ENCODE peak calls at places on chromosomes 1 and 21, in nine cellular contexts. J is GM23338, E is neural progenitor cell, Z is GM23248, N is hepatocyte, I is MM.1S, P is HCT116, G is PC-3, C is SK-N-SH. W is an unnamed sample. For H3K4me1, the result is how much of the 10 kb centered on the place peaks cover.

GRCh38 chr1:54474500-54475235 is 68.5 kb upstream of the SSBP3 start:
- DNase-seq in J (peak), E (peak), Z (peak), N (peak), I (no peak), P (no peak), G (no peak), C (peak), W (no peak)

GRCh38 chr1:1782399-1783221 is 4.3 kb upstream of the NADK start:
- DNase-seq in J (peak), E (peak), Z (peak), N (peak), I (no peak), P (no peak), G (peak), C (no peak), W (peak)

GRCh38 chr1:3501856-3502665 is 47.6 kb downstream of the ARHGEF16 start:
- DNase-seq in J (peak), E (peak), Z (peak), N (peak), I (no peak), P (no peak), G (peak), C (peak), W (peak)

GRCh38 chr1:143718524-143718923 is 253.3 kb downstream of the FAM72C start:
- DNase-seq in J (no peak), E (no peak), Z (no peak), N (no peak), I (no peak), P (no peak), G (no peak), C (no peak), W (no peak)

GRCh38 chr1:243585982-243586381 is 264.1 kb downstream of the AKT3 start:
- DNase-seq in J (no peak), E (no peak), Z (no peak), N (no peak), I (no peak), P (no peak), G (no peak), C (no peak), W (no peak)

GRCh38 chr1:88593358-88593757 is 90.7 kb upstream of the PKN2 start:
- DNase-seq in J (no peak), E (no peak), Z (no peak), N (no peak), I (no peak), P (no peak), G (no peak), C (no peak), W (no peak)

GRCh38 chr1:24551910-24552571 is 3.8 kb upstream of the NCMAP start:
- DNase-seq in J (peak), E (peak), Z (peak), N (peak), I (no peak), P (no peak), G (no peak), C (peak), W (no peak)

GRCh38 chr1:63980706-63981407 is 207.0 kb downstream of the ROR1 start:
- DNase-seq in J (no peak), E (no peak), Z (no peak), N (no peak), I (no peak), P (no peak), G (peak), C (no peak), W (no peak)

GRCh38 chr1:46193984-46194570 is 4.2 kb downstream of the POMGNT1 start:
- DNase-seq in J (peak), E (no peak), Z (no peak), N (peak), I (no peak), P (no peak), G (no peak), C (no peak), W (no peak)

GRCh38 chr1:112957133-112957812 is 1.3 kb upstream of the SLC16A1 start:
- DNase-seq in J (peak), E (peak), Z (peak), N (peak), I (peak), P (peak), G (peak), C (peak), W (peak)

GRCh38 chr1:226589008-226589733 is 40.6 kb downstream of the STUM start:
- DNase-seq in J (no peak), E (no peak), Z (peak), N (peak), I (no peak), P (no peak), G (no peak), C (no peak), W (no peak)

GRCh38 chr21:27371688-27372331 is 404.9 kb upstream of the ADAMTS5 start:
- DNase-seq in J (no peak), E (no peak), Z (no peak), N (no peak), I (no peak), P (no peak), G (no peak), C (no peak), W (no peak)

GRCh38 chr1:51417496-51418383 is 87.4 kb upstream of the TTC39A start:
- DNase-seq in J (no peak), E (no peak), Z (no peak), N (no peak), I (no peak), P (no peak), G (no peak), C (no peak), W (no peak)

GRCh38 chr1:92910081-92910480 is 51.2 kb downstream of the DIPK1A start:
- DNase-seq in J (no peak), E (no peak), Z (peak), N (no peak), I (no peak), P (no peak), G (peak), C (no peak), W (no peak)

GRCh38 chr1:40606978-40607377 is 58.5 kb downstream of the RIMS3 start:
- DNase-seq in J (no peak), E (no peak), Z (no peak), N (no peak), I (no peak), P (no peak), G (no peak), C (no peak), W (no peak)

GRCh38 chr21:35206141-35207125 is 157.3 kb upstream of the RUNX1 start:
- DNase-seq in J (no peak), E (no peak), Z (no peak), N (peak), I (peak), P (no peak), G (no peak), C (no peak), W (peak)

GRCh38 chr1:154404511-154404931 is 622 bp upstream of the IL6R start:
- DNase-seq in J (no peak), E (no peak), Z (no peak), N (no peak), I (peak), P (no peak), G (no peak), C (no peak), W (no peak)

GRCh38 chr21:34340062-34340461 is 23.7 kb upstream of the KCNE2 start:
- DNase-seq in J (no peak), E (no peak), Z (no peak), N (no peak), I (no peak), P (no peak), G (no peak), C (no peak), W (no peak)

GRCh38 chr1:27517907-27518718 is 28.1 kb upstream of the WASF2 start:
- DNase-seq in J (no peak), E (no peak), Z (no peak), N (peak), I (no peak), P (no peak), G (peak), C (no peak), W (no peak)

GRCh38 chr21:38811257-38811656 is 5.5 kb downstream of the ETS2 start:
- DNase-seq in J (peak), E (no peak), Z (peak), N (no peak), I (no peak), P (no peak), G (peak), C (no peak), W (no peak)

GRCh38 chr21:38815060-38815405 is 9.3 kb downstream of the ETS2 start:
- DNase-seq in J (no peak), E (no peak), Z (peak), N (no peak), I (no peak), P (no peak), G (peak), C (no peak), W (no peak)

GRCh38 chr21:38814126-38815059 is 8.7 kb downstream of the ETS2 start:
- DNase-seq in J (peak), E (peak), Z (no peak), N (no peak), I (no peak), P (no peak), G (no peak), C (no peak), W (no peak)

GRCh38 chr21:38813143-38813542 is 7.4 kb downstream of the ETS2 start:
- DNase-seq in J (peak), E (no peak), Z (no peak), N (no peak), I (no peak), P (no peak), G (no peak), C (no peak), W (no peak)

GRCh38 chr21:38813554-38813953 is 7.8 kb downstream of the ETS2 start:
- DNase-seq in J (no peak), E (no peak), Z (no peak), N (no peak), I (no peak), P (no peak), G (no peak), C (no peak), W (no peak)
- H3K4me1 ChIP-seq in J (half or more), E (under half), Z (under half), N (under half), I (under half), P (under half), G (half or more), C (under half), W (under half)

GRCh38 chr1:58584082-58584895 is 7.2 kb upstream of the TACSTD2 start:
- DNase-seq in J (peak), E (no peak), Z (peak), N (peak), I (peak), P (peak), G (peak), C (no peak), W (no peak)
- TF ChIP-seq EZH2phosphoT487 in J (no peak), E (no peak), Z (no peak), N (no peak), I (no peak), P (no peak), G (no peak), C (no peak), W (no peak)

DNA sequence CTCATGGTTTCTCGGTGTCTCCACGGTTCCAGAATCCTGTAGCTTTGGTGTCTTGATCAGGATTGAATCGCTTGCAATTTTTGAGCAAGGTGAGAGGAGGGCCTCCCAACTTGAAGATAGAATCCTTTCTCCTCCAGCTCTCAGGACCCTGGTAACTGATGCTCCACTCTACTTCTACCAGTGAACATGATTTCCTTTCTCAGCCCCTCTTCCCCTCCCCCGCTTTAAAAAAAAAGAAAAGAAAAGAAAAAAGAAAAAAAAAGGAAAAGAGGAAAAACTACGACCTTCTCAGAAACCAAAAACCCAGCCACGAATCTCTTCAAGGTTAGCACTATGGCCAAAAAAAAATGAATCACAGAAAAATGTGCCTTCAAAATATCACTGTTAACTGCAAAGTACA is 1.2 kb downstream of the ARHGEF11 start:
- DNase-seq in J (peak), E (no peak), Z (peak), N (no peak), I (no peak), P (no peak), G (no peak), C (no peak), W (no peak)
- H3K4me3 ChIP-seq in J (peak), E (peak), Z (peak), N (peak), I (peak), P (peak), G (peak), C (peak), W (no peak)

GRCh38 chr1:83775977-83776603 is 222.8 kb downstream of the TTLL7 start:
- DNase-seq in J (no peak), E (no peak), Z (no peak), N (no peak), I (no peak), P (no peak), G (no peak), C (no peak), W (no peak)
- H3K4me1 ChIP-seq in J (under half), E (under half), Z (under half), N (under half), I (under half), P (under half), G (under half), C (under half), W (under half)